ENCODE peak calls at places on chromosomes 12 and 14, in eight cellular contexts. S is endothelial cell of umbilical vein; B is stomach; C is Panc1; T is CD4-positive, CD25-positive, alpha-beta regulatory T cell; W is tibial artery; X is fibroblast of lung; R is HepG2. D is an unnamed sample.
A peak's percentile ranks its signal among the peaks of the same experiment; 100 is the strongest.

GRCh38 chr12:3313066-3313465 is 177.9 kb upstream of the PRMT8 start:
- DNase-seq in B (no peak), S (no peak), W (no peak), R (no peak), C (no peak), X (peak; percentile 46), T (no peak), D (no peak)

GRCh38 chr12:108567974-108568652 is 5.7 kb downstream of the ISCU start:
- DNase-seq in T (no peak), S (peak; percentile 21), W (no peak), C (no peak), R (no peak), X (no peak), B (no peak), D (no peak)

GRCh38 chr12:124422142-124422569 is 127.3 kb downstream of the RFLNA start:
- DNase-seq in X (peak; percentile 42), W (peak; percentile 93), B (peak; percentile 77), R (no peak), S (no peak), T (no peak), C (no peak), D (no peak)

GRCh38 chr14:104939666-104940410 is 15.2 kb downstream of the PLD4 start:
- DNase-seq in R (no peak), W (peak; percentile 54), S (no peak), T (no peak), C (no peak), B (no peak), X (no peak), D (no peak)

GRCh38 chr12:101485015-101485414 is 9.9 kb downstream of the SPIC start:
- DNase-seq in R (no peak), C (no peak), X (peak; percentile 15), W (no peak), S (no peak), T (no peak), B (no peak), D (no peak)

GRCh38 chr12:34244608-34245007 is 222.3 kb downstream of the ALG10 start:
- DNase-seq in S (no peak), C (no peak), R (no peak), W (no peak), B (no peak), T (no peak), X (no peak), D (no peak)

GRCh38 chr12:23895792-23896218 is 53.7 kb downstream of the SOX5 start:
- DNase-seq in R (no peak), B (no peak), C (no peak), T (no peak), S (peak; percentile 18), W (no peak), X (no peak), D (no peak)

GRCh38 chr14:33412450-33412849 is 473.8 kb downstream of the NPAS3 start:
- DNase-seq in S (peak; percentile 3), T (no peak), C (no peak), B (no peak), X (no peak), R (no peak), W (no peak), D (no peak)

GRCh38 chr14:104582649-104583048 is 3.1 kb downstream of the C14orf180 start:
- DNase-seq in R (no peak), B (peak; percentile 68), X (no peak), C (no peak), S (no peak), W (peak; percentile 81), T (no peak), D (peak; percentile 25)

GRCh38 chr12:107296681-107297086 is 203.3 kb upstream of the CRY1 start:
- DNase-seq in S (no peak), B (no peak), T (no peak), R (no peak), W (no peak), X (peak; percentile 44), C (no peak), D (no peak)

GRCh38 chr12:70971395-70971794 is 50.9 kb upstream of the PTPRR start:
- DNase-seq in T (no peak), S (no peak), C (no peak), B (no peak), R (no peak), X (peak; percentile 82), W (no peak), D (no peak)

GRCh38 chr12:12964255-12964654 is 12.3 kb upstream of the GPRC5D start:
- DNase-seq in S (no peak), T (no peak), B (no peak), R (no peak), C (no peak), W (no peak), X (no peak), D (no peak)

GRCh38 chr14:49853572-49854375 is 1.2 kb upstream of the NEMF start:
- DNase-seq in W (peak; percentile 77), X (peak; percentile 86), S (peak; percentile 86), R (peak; percentile 86), B (peak; percentile 78), T (peak; percentile 74), C (no peak), D (peak; percentile 88)

GRCh38 chr14:29865299-29865698 is 62.3 kb downstream of the PRKD1 start:
- DNase-seq in T (no peak), W (no peak), B (no peak), C (no peak), S (no peak), X (no peak), R (no peak), D (no peak)

GRCh38 chr12:27838543-27838942 is 58.5 kb upstream of the MANSC4 start:
- DNase-seq in S (no peak), W (no peak), X (no peak), T (no peak), R (no peak), C (no peak), B (no peak), D (no peak)

GRCh38 chr14:74510211-74510931 is 16.8 kb downstream of the ISCA2 start:
- DNase-seq in C (no peak), X (peak; percentile 42), B (no peak), T (no peak), S (no peak), W (peak; percentile 65), R (peak; percentile 25), D (peak; percentile 14)

GRCh38 chr12:116687888-116688287 is 50.0 kb downstream of the SPRING1 start:
- DNase-seq in R (peak; percentile 44), S (peak; percentile 28), B (no peak), W (peak; percentile 68), T (no peak), C (no peak), X (no peak), D (peak; percentile 79)

GRCh38 chr12:113135178-113136127 is at the start of gene RASAL1:
- DNase-seq in W (no peak), R (peak; percentile 25), T (peak; percentile 68), C (no peak), B (peak; percentile 79), S (no peak), X (no peak), D (peak; percentile 54)

GRCh38 chr12:64757778-64758177 is 1.4 kb downstream of the GNS start:
- DNase-seq in C (no peak), R (no peak), X (no peak), B (no peak), S (no peak), W (no peak), T (no peak), D (no peak)

GRCh38 chr14:64708148-64709004 is 4.2 kb downstream of the PLEKHG3 start:
- DNase-seq in C (no peak), W (peak; percentile 73), X (no peak), R (no peak), S (no peak), B (no peak), T (no peak), D (peak; percentile 69)
- H3K4me1 ChIP-seq in C (peaks cover 43% of the 10 kb centered on the region), W (peaks cover 44% of the 10 kb centered on the region), X (peaks cover 13% of the 10 kb centered on the region), R (peaks cover 51% of the 10 kb centered on the region), S (peaks cover 21% of the 10 kb centered on the region), B (peaks cover 78% of the 10 kb centered on the region), T (peaks cover 50% of the 10 kb centered on the region), D (peaks cover 28% of the 10 kb centered on the region)

DNA sequence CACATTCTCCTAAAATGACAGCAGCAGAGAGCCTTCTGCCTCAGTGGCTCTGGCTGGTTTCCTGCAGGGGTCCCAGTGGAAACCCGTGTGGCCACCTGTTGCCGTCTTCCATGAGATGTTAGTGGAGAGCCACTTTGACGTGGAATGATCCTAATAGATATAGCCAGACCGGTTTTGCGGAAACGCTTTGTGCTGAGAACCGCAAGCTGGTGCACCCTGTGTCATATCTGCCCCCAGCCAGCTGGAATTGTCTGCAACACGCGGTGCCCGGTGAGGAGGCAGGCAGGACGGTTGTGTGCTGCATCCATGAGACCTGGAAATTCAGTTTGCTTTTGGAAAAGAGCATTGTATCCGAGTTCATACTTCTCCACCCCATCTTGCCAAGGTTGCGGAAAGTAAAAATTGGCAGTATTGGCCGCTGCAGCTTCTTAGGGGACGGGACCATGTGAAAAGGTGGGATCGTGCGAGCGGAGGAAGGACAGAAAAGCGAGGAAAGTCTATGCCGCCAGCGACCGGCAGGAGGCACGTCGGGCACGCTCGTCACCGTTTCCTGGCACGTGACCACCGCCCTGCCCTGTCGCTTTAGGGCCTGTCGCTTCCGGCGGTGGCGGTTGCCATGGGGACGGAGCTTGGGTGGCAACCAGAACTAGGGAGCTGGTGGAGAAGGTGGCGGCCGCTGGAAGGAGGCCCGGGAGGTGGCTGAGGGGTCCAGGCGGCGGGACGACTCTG is at the start of gene CFAP251:
- DNase-seq in T (peak; percentile 94), S (peak; percentile 81), C (peak; percentile 41), B (peak; percentile 99), R (no peak), W (peak; percentile 97), X (peak; percentile 63), D (peak; percentile 82)
- H3K4me3 ChIP-seq in T (peak within 1 kb of the TSS; percentile 85), S (peak within 1 kb of the TSS; percentile 20), C (peak within 1 kb of the TSS; percentile 48), B (peak within 1 kb of the TSS; percentile 56), R (no peak within 1 kb of the TSS), W (peak within 1 kb of the TSS; percentile 48), X (no peak within 1 kb of the TSS), D (peak within 1 kb of the TSS; percentile 26)

DNA sequence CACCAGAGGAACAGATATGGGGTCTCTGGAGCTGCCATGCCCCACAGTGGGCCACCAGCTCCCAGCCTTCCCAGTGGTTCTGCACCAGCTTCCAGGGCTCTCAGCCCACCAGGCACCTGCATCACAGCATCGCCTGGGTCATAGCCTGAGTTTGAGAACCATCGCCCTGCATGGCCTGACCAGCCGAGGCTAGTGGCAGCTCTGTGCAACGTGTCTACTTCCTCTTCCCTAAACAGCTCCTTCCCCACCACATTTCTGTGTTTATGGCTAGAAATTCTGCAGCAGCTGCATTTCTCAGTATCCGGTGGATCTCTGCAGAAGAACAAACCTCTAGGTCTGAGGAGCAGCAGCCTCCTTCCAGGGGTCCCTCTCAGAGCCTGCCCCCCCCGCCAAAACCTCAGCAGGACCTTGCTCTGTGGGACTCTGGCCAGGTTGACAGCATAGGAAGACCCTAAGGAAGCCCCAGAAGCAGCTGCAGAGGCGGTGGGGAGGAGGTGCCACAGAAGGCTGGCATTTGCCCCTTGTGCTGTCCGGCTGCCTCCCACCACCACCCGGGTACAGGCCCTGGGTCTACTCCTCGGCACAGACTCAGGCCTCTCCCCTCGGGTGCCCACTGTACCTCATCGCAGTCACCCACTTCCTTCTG is 47.7 kb downstream of the PSMA6 start:
- DNase-seq in C (no peak), B (no peak), X (no peak), W (no peak), S (no peak), T (no peak), R (no peak), D (no peak)
- H3K4me1 ChIP-seq in C (peaks cover 57% of the 10 kb centered on the region), B (peaks cover 85% of the 10 kb centered on the region), X (peaks cover 30% of the 10 kb centered on the region), W (peaks cover 42% of the 10 kb centered on the region), S (peaks cover 33% of the 10 kb centered on the region), T (no peaks in the 10 kb centered on the region), R (peaks cover 90% of the 10 kb centered on the region), D (peaks cover 27% of the 10 kb centered on the region)

DNA sequence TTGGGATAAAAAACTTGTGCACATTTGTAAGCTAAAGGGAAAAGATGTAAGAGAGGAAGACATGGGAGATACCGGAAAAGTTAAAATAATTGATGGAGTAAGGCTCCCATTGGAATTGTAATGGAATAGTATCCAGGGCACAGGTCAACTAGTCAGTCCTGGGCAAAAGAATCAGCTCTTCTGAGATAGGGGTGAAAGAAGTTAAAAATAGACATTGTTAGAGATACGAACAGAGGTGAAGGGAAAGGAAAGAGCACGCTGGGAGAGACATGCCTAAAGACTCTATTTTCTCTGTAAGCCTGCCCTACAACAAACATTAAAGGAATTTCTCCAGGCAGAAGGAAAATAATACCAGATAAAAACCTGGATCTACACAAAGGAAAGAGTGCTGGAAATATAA is 101.5 kb downstream of the SLC41A2 start:
- DNase-seq in W (no peak), C (no peak), T (no peak), B (no peak), X (no peak), S (no peak), R (no peak), D (no peak)
- H3K4me3 ChIP-seq in W (no peak overlapping the region), C (no peak overlapping the region), T (no peak overlapping the region), B (no peak overlapping the region), X (no peak overlapping the region), S (no peak overlapping the region), R (no peak overlapping the region), D (no peak overlapping the region)